ENCODE peak calls at places on chromosome 16, in eight cellular contexts. U is HTR-8/SVneo; M is hepatocyte; Y is GM12865; Z is H7; H is SK-N-SH; B is CD8-positive, alpha-beta memory T cell; W is fibroblast of lung. K is an unnamed sample.

GRCh38 chr16:88835818-88836217 is 20.9 kb downstream of the GALNS start:
- DNase-seq in M (no peak), Y (no peak), H (no peak), W (no peak), B (no peak), U (no peak), Z (no peak), K (no peak)

GRCh38 chr16:66363196-66363777 is 3.2 kb upstream of the CDH5 start:
- DNase-seq in Z (no peak), W (no peak), H (no peak), Y (no peak), B (no peak), U (no peak), M (no peak), K (no peak)

GRCh38 chr16:89827383-89828198 is 684 bp upstream of the SPIRE2 start:
- DNase-seq in M (peak), H (peak), U (peak), B (no peak), Z (peak), W (peak), Y (no peak), K (peak)

GRCh38 chr16:70805787-70806186 is 4.8 kb upstream of the VAC14 start:
- DNase-seq in W (peak), Z (no peak), U (peak), H (no peak), M (no peak), B (no peak), Y (no peak), K (no peak)

GRCh38 chr16:31136287-31136662 is 748 bp upstream of the PRSS8 start:
- DNase-seq in M (no peak), U (no peak), B (no peak), H (no peak), Z (no peak), W (no peak), Y (no peak), K (no peak)

GRCh38 chr16:86508947-86509758 is 1.2 kb upstream of the FOXF1 start:
- DNase-seq in W (peak), Y (peak), U (peak), Z (peak), M (peak), B (no peak), H (no peak), K (peak)

GRCh38 chr16:50841081-50841886 is 99.4 kb downstream of the CYLD start:
- DNase-seq in W (no peak), U (no peak), M (no peak), Y (peak), H (no peak), B (peak), Z (peak), K (peak)

GRCh38 chr16:56532714-56533113 is 12.9 kb upstream of the BBS2 start:
- DNase-seq in U (no peak), W (no peak), B (no peak), Y (no peak), Z (no peak), H (no peak), M (no peak), K (no peak)

GRCh38 chr16:58654456-58655214 is 25.0 kb upstream of the CNOT1 start:
- DNase-seq in H (no peak), U (no peak), W (no peak), Y (no peak), M (no peak), Z (peak), B (no peak), K (no peak)

GRCh38 chr16:25110392-25110947 is 1.1 kb upstream of the LCMT1 start:
- DNase-seq in U (no peak), Y (peak), M (no peak), W (peak), B (no peak), H (no peak), Z (no peak), K (no peak)

GRCh38 chr16:8644513-8645140 is 23.1 kb downstream of the METTL22 start:
- DNase-seq in B (no peak), H (no peak), Y (no peak), M (no peak), Z (no peak), W (no peak), U (no peak), K (no peak)

GRCh38 chr16:65319621-65320231 is 197.9 kb upstream of the CDH11 start:
- DNase-seq in W (no peak), H (no peak), B (no peak), M (no peak), Y (no peak), Z (no peak), U (no peak), K (peak)

GRCh38 chr16:30437511-30438046 is 7.7 kb upstream of the DCTPP1 start:
- DNase-seq in U (no peak), Y (no peak), W (no peak), Z (no peak), B (no peak), M (peak), H (no peak), K (no peak)

GRCh38 chr16:51716195-51716594 is 565.1 kb upstream of the SALL1 start:
- DNase-seq in H (no peak), B (no peak), W (no peak), M (no peak), U (no peak), Z (no peak), Y (no peak), K (no peak)

GRCh38 chr16:81315271-81316175 is 761 bp downstream of the GAN start:
- DNase-seq in Z (peak), H (peak), W (peak), M (peak), Y (peak), B (peak), U (no peak), K (peak)

GRCh38 chr16:57096192-57096591 is 3.8 kb downstream of the CPNE2 start:
- DNase-seq in H (no peak), Z (no peak), B (no peak), W (no peak), U (no peak), M (no peak), Y (no peak), K (no peak)

GRCh38 chr16:24670623-24671454 is 58.6 kb upstream of the TNRC6A start:
- DNase-seq in Y (peak), W (peak), Z (peak), U (peak), M (peak), H (peak), B (no peak), K (peak)

GRCh38 chr16:51228097-51228659 is 77.1 kb upstream of the SALL1 start:
- DNase-seq in Z (peak), U (no peak), M (no peak), W (no peak), H (no peak), B (no peak), Y (no peak), K (no peak)

GRCh38 chr16:31135535-31136286 is at the start of gene PRSS8:
- DNase-seq in Y (no peak), M (peak), U (no peak), W (no peak), Z (peak), H (no peak), B (no peak), K (peak)

GRCh38 chr16:48607056-48607825 is 2.7 kb downstream of the N4BP1 start:
- DNase-seq in U (no peak), M (peak), H (no peak), B (no peak), Y (no peak), W (no peak), Z (no peak), K (peak)

GRCh38 chr16:84933774-84934571 is 77.4 kb downstream of the ZDHHC7 start:
- DNase-seq in Y (no peak), U (no peak), W (peak), Z (peak), H (peak), M (no peak), B (no peak), K (no peak)

GRCh38 chr16:75340715-75341500 is 89.5 kb upstream of the BCAR1 start:
- DNase-seq in H (peak), U (no peak), Y (no peak), W (no peak), Z (no peak), M (peak), B (no peak), K (no peak)

GRCh38 chr16:27441276-27441675 is 39.3 kb downstream of the IL21R start:
- DNase-seq in M (no peak), U (no peak), H (no peak), W (no peak), Z (no peak), Y (no peak), B (no peak), K (no peak)

GRCh38 chr16:87850009-87851006 is 19.0 kb downstream of the SLC7A5 start:
- DNase-seq in B (peak), U (peak), M (peak), Z (peak), Y (peak), H (peak), W (peak), K (peak)

GRCh38 chr16:50578147-50578546 is 30.0 kb downstream of the NKD1 start:
- DNase-seq in W (no peak), B (no peak), H (no peak), Y (peak), Z (no peak), M (no peak), U (no peak), K (no peak)

GRCh38 chr16:56741399-56741798 is 11.5 kb downstream of the NUP93 start:
- DNase-seq in M (no peak), U (no peak), Z (no peak), H (no peak), W (no peak), B (no peak), Y (no peak), K (no peak)

GRCh38 chr16:67170948-67171649 is 761 bp downstream of the NOL3 start:
- DNase-seq in M (no peak), H (no peak), Y (no peak), U (no peak), W (peak), B (no peak), Z (no peak), K (no peak)

GRCh38 chr16:87326151-87326571 is 9.0 kb upstream of the C16orf95 start:
- DNase-seq in H (no peak), Y (no peak), U (no peak), W (no peak), M (no peak), B (no peak), Z (no peak), K (no peak)

GRCh38 chr16:1333149-1333812 is at the start of gene BAIAP3:
- DNase-seq in Z (peak), Y (peak), W (no peak), H (peak), M (peak), U (peak), B (peak), K (peak)

GRCh38 chr16:68374961-68375660 is 64.3 kb downstream of the PRMT7 start:
- DNase-seq in B (no peak), H (no peak), Z (no peak), Y (no peak), U (no peak), M (no peak), W (no peak), K (peak)

GRCh38 chr16:89442990-89443726 is 47.2 kb downstream of the ANKRD11 start:
- DNase-seq in M (peak), Y (no peak), B (no peak), W (peak), H (peak), Z (peak), U (peak), K (no peak)

GRCh38 chr16:7345423-7345822 is 12.8 kb downstream of the RBFOX1 start:
- DNase-seq in U (no peak), Z (no peak), B (no peak), H (peak), M (no peak), W (no peak), Y (no peak), K (no peak)

GRCh38 chr16:49590166-49590871 is 216.7 kb downstream of the C16orf78 start:
- DNase-seq in M (no peak), B (no peak), Z (no peak), W (no peak), H (no peak), Y (no peak), U (no peak), K (no peak)

GRCh38 chr16:71738820-71739219 is 14.3 kb upstream of the PHLPP2 start:
- DNase-seq in W (no peak), M (peak), Y (no peak), U (no peak), H (no peak), B (no peak), Z (no peak), K (no peak)

GRCh38 chr16:50679266-50679665 is 1.8 kb downstream of the SNX20 start:
- DNase-seq in Y (no peak), M (no peak), U (no peak), Z (no peak), B (no peak), W (no peak), H (no peak), K (no peak)

GRCh38 chr16:27819356-27819755 is 244.2 kb downstream of the GSG1L start:
- DNase-seq in Z (no peak), H (no peak), M (no peak), Y (no peak), B (no peak), U (no peak), W (no peak), K (no peak)

GRCh38 chr16:14351647-14352046 is 278.4 kb downstream of the PARN start:
- DNase-seq in M (no peak), Z (no peak), W (no peak), U (no peak), H (no peak), Y (no peak), B (no peak), K (no peak)

GRCh38 chr16:12507366-12507765 is 296.3 kb downstream of the CPPED1 start:
- DNase-seq in Z (no peak), H (no peak), B (no peak), U (no peak), M (no peak), Y (no peak), W (no peak), K (no peak)